ENCODE peak calls at places on chromosomes 3 and 15, in ten cellular contexts. R is D341Med; N is NCI-H524; X is left cardiac atrium; V is stimulated activated CD4-positive, alpha-beta T cell treated with anti-CD3 and anti-CD28 coated beads, Interleukin-1b, Interleukin-23, amount 100 ng/mL, for 24 hours; P is breast epithelium; E is pons; S is B cell; O is OCI-LY7; G is cardiac fibroblast. C is an unnamed sample.

GRCh38 chr3:160665231-160665630 is 11.7 kb upstream of the ARL14 start:
- DNase-seq in G (no peak), E (no peak), V (no peak), O (no peak), P (no peak), R (no peak), N (no peak), X (no peak), S (peak), C (no peak)

GRCh38 chr15:100783760-100784492 is 95.7 kb upstream of the ALDH1A3 start:
- DNase-seq in G (no peak), N (no peak), O (no peak), X (no peak), E (no peak), S (no peak), R (no peak), V (no peak), P (peak), C (peak)

GRCh38 chr3:89238836-89239235 is 131.4 kb downstream of the EPHA3 start:
- DNase-seq in R (no peak), N (no peak), G (no peak), X (no peak), P (no peak), V (no peak), E (no peak), O (no peak), S (no peak), C (no peak)

GRCh38 chr3:56800373-56801150 is 1.2 kb downstream of the ARHGEF3 start:
- DNase-seq in O (peak), S (peak), R (no peak), E (peak), X (no peak), N (no peak), G (no peak), V (peak), P (no peak), C (peak)

GRCh38 chr15:48358229-48358641 is 27.0 kb downstream of the DUT start:
- DNase-seq in O (peak), X (no peak), S (no peak), V (no peak), G (peak), E (peak), N (no peak), P (no peak), R (no peak), C (no peak)

GRCh38 chr3:107986505-107986904 is 104.3 kb downstream of the CD47 start:
- DNase-seq in G (peak), E (no peak), N (no peak), R (no peak), O (no peak), S (no peak), V (no peak), P (no peak), X (no peak), C (no peak)

GRCh38 chr3:10555263-10555662 is 49.9 kb upstream of the ATP2B2 start:
- DNase-seq in R (no peak), E (no peak), P (no peak), O (no peak), G (no peak), N (no peak), V (no peak), X (no peak), S (no peak), C (no peak)

GRCh38 chr15:73704869-73705645 is 20.9 kb downstream of the CD276 start:
- DNase-seq in P (no peak), G (peak), N (peak), R (peak), V (peak), E (no peak), O (peak), S (peak), X (peak), C (no peak)

GRCh38 chr15:48796521-48796920 is 14.3 kb downstream of the CEP152 start:
- DNase-seq in V (no peak), X (no peak), E (no peak), S (no peak), P (no peak), R (no peak), N (no peak), G (no peak), O (no peak), C (no peak)

GRCh38 chr3:186909078-186909853 is 21.1 kb upstream of the ST6GAL1 start:
- DNase-seq in E (no peak), V (peak), O (peak), N (no peak), G (no peak), R (no peak), S (peak), P (no peak), X (peak), C (peak)

GRCh38 chr15:43879386-43880355 is 52.9 kb downstream of the WDR76 start:
- DNase-seq in X (no peak), O (no peak), V (no peak), S (no peak), N (no peak), G (peak), R (no peak), E (no peak), P (no peak), C (no peak)

GRCh38 chr3:168048414-168049330 is 47.1 kb downstream of the GOLIM4 start:
- DNase-seq in R (no peak), S (no peak), O (no peak), V (no peak), E (no peak), P (no peak), G (no peak), X (no peak), N (no peak), C (no peak)

GRCh38 chr15:34362047-34362773 is 4.8 kb downstream of the LPCAT4 start:
- DNase-seq in S (no peak), X (peak), R (no peak), N (no peak), O (no peak), G (no peak), V (no peak), E (no peak), P (no peak), C (no peak)

GRCh38 chr15:85494035-85494793 is 113.8 kb downstream of the AKAP13 start:
- DNase-seq in P (no peak), E (no peak), V (no peak), S (peak), N (no peak), G (peak), R (no peak), O (no peak), X (no peak), C (no peak)

GRCh38 chr3:13303410-13303809 is 116.7 kb downstream of the NUP210 start:
- DNase-seq in E (no peak), S (no peak), R (no peak), V (no peak), O (no peak), N (no peak), G (no peak), P (no peak), X (no peak), C (no peak)

GRCh38 chr3:141403576-141403975 is 35.3 kb downstream of the ZBTB38 start:
- DNase-seq in X (no peak), R (no peak), O (no peak), S (no peak), N (no peak), G (no peak), V (no peak), E (no peak), P (no peak), C (no peak)

GRCh38 chr3:123385981-123386380 is 62.9 kb downstream of the ADCY5 start:
- DNase-seq in G (peak), E (no peak), X (peak), O (no peak), P (no peak), V (no peak), N (no peak), R (no peak), S (no peak), C (no peak)

GRCh38 chr3:166291510-166291909 is 454.3 kb upstream of the BCHE start:
- DNase-seq in N (no peak), G (no peak), E (no peak), X (no peak), R (no peak), S (no peak), O (no peak), P (no peak), V (no peak), C (no peak)

GRCh38 chr15:25787855-25788521 is 75.1 kb downstream of the ATP10A start:
- DNase-seq in X (no peak), N (no peak), V (no peak), S (no peak), R (no peak), E (no peak), P (no peak), O (no peak), G (peak), C (no peak)

GRCh38 chr3:30353711-30354467 is 252.5 kb upstream of the TGFBR2 start:
- DNase-seq in V (no peak), O (peak), E (no peak), X (no peak), P (no peak), R (no peak), S (peak), G (no peak), N (no peak), C (no peak)

GRCh38 chr3:188303286-188303799 is 149.4 kb downstream of the LPP start:
- DNase-seq in X (no peak), S (no peak), N (no peak), G (no peak), O (no peak), E (no peak), R (no peak), V (no peak), P (no peak), C (no peak)

GRCh38 chr15:100536733-100537132 is 8.0 kb upstream of the CERS3 start:
- DNase-seq in V (no peak), P (no peak), R (no peak), G (no peak), S (no peak), O (no peak), N (no peak), E (no peak), X (no peak), C (no peak)

GRCh38 chr3:105944721-105945120 is 75.9 kb upstream of the CBLB start:
- DNase-seq in S (no peak), E (no peak), G (peak), P (no peak), N (no peak), X (no peak), V (no peak), O (no peak), R (no peak), C (no peak)

GRCh38 chr3:161349529-161350278 is 21.6 kb downstream of the SPTSSB start:
- DNase-seq in O (no peak), N (no peak), S (no peak), R (no peak), V (no peak), P (peak), G (peak), E (no peak), X (no peak), C (no peak)

GRCh38 chr3:194754091-194754490 is 68.4 kb downstream of the FAM43A start:
- DNase-seq in O (no peak), P (no peak), N (no peak), R (no peak), G (no peak), V (no peak), S (no peak), E (no peak), X (no peak), C (no peak)

GRCh38 chr15:89543389-89543788 is 31.9 kb upstream of the TICRR start:
- DNase-seq in P (no peak), G (no peak), X (no peak), E (no peak), O (no peak), R (no peak), V (no peak), S (no peak), N (no peak), C (no peak)

GRCh38 chr3:13115616-13115910 is 42.3 kb upstream of the IQSEC1 start:
- DNase-seq in X (peak), P (no peak), R (no peak), O (no peak), G (no peak), V (no peak), E (no peak), N (no peak), S (no peak), C (no peak)

GRCh38 chr15:24857777-24858176 is 97.0 kb upstream of the SNRPN start:
- DNase-seq in P (no peak), R (no peak), S (no peak), E (no peak), V (no peak), G (no peak), N (no peak), X (no peak), O (no peak), C (no peak)

GRCh38 chr3:106628407-106628806 is 748.8 kb upstream of the CCDC54 start:
- DNase-seq in E (no peak), X (no peak), O (peak), R (no peak), P (no peak), S (no peak), N (no peak), G (peak), V (no peak), C (no peak)

GRCh38 chr3:108124337-108125150 is 33.7 kb upstream of the CD47 start:
- DNase-seq in S (peak), N (no peak), E (peak), X (no peak), O (peak), V (peak), G (no peak), R (no peak), P (no peak), C (peak)

GRCh38 chr3:170632780-170633179 is 46.9 kb upstream of the SLC7A14 start:
- DNase-seq in S (no peak), N (no peak), G (no peak), V (no peak), O (peak), P (no peak), R (no peak), E (no peak), X (no peak), C (no peak)

GRCh38 chr15:73936588-73937312 is 10.5 kb downstream of the LOXL1 start:
- DNase-seq in V (no peak), S (no peak), X (no peak), E (no peak), N (no peak), G (no peak), R (no peak), P (no peak), O (no peak), C (peak)

GRCh38 chr3:108225221-108225620 is 3.0 kb upstream of the IFT57 start:
- DNase-seq in X (no peak), N (no peak), V (no peak), S (no peak), O (no peak), R (no peak), P (no peak), E (no peak), G (no peak), C (no peak)

GRCh38 chr3:12885585-12885934 is 44.2 kb upstream of the RPL32 start:
- DNase-seq in G (no peak), N (no peak), V (no peak), P (no peak), X (no peak), O (no peak), S (no peak), E (no peak), R (no peak), C (no peak)

GRCh38 chr3:196563721-196564225 is 4.6 kb downstream of the WDR53 start:
- DNase-seq in E (no peak), P (no peak), X (no peak), O (no peak), S (no peak), R (no peak), N (no peak), V (no peak), G (peak), C (no peak)

GRCh38 chr3:57637391-57637790 is 40.2 kb upstream of the ARF4 start:
- DNase-seq in X (no peak), R (no peak), N (no peak), V (no peak), S (no peak), O (no peak), E (no peak), P (no peak), G (peak), C (no peak)

GRCh38 chr15:89108865-89109660 is 20.8 kb downstream of the ABHD2 start:
- DNase-seq in P (no peak), V (no peak), G (no peak), R (no peak), E (no peak), O (no peak), N (no peak), X (no peak), S (no peak), C (no peak)

GRCh38 chr3:177813322-177813721 is 616.0 kb upstream of the TBL1XR1 start:
- DNase-seq in V (no peak), N (no peak), S (no peak), R (no peak), G (peak), X (no peak), O (no peak), E (peak), P (peak), C (no peak)

C was measured in natural killer cell treated with Interleukin-12 subunit alpha and Interleukin-12 subunit beta and Interleukin-15 and Interleukin-18, amount 100 ng/mL, for 72 hours.